ENCODE peak calls at places on chromosomes 6 and 20, in seven cellular contexts. F, P, Z, B, G, S and X are unnamed samples.

GRCh38 chr6:41374618-41375590 is 39.5 kb downstream of the NCR2 start:
- DNase-seq in F (no peak), P (no peak), Z (no peak), B (no peak), G (peak; percentile 87), S (no peak), X (no peak)

GRCh38 chr20:49377326-49377725 is 99.5 kb upstream of the ZNFX1 start:
- DNase-seq in F (no peak), P (no peak), Z (no peak), B (no peak), G (no peak), S (no peak), X (no peak)

GRCh38 chr6:20918868-20919267 is 384.6 kb downstream of the CDKAL1 start:
- DNase-seq in F (no peak), P (no peak), Z (no peak), B (no peak), G (no peak), S (no peak), X (no peak)

GRCh38 chr6:161618816-161619454 is 345.1 kb upstream of the AGPAT4 start:
- DNase-seq in F (peak; percentile 36), P (no peak), Z (peak; percentile 35), B (peak; percentile 48), G (no peak), S (no peak), X (no peak)

GRCh38 chr6:119283979-119284545 is 65.5 kb downstream of the MAN1A1 start:
- DNase-seq in F (no peak), P (no peak), Z (no peak), B (no peak), G (no peak), S (no peak), X (no peak)

GRCh38 chr20:32585011-32585518 is at the start of gene NOL4L:
- DNase-seq in F (peak; percentile 6), P (no peak), Z (peak; percentile 33), B (no peak), G (no peak), S (peak; percentile 51), X (no peak)

GRCh38 chr20:38454556-38455473 is 17.8 kb upstream of the RALGAPB start:
- DNase-seq in F (no peak), P (no peak), Z (no peak), B (no peak), G (no peak), S (no peak), X (no peak)

GRCh38 chr20:4513720-4514119 is 208.0 kb upstream of the PRND start:
- DNase-seq in F (peak; percentile 96), P (peak; percentile 84), Z (peak; percentile 85), B (no peak), G (no peak), S (no peak), X (no peak)

GRCh38 chr6:56831334-56831733 is 123.6 kb upstream of the BEND6 start:
- DNase-seq in F (no peak), P (no peak), Z (no peak), B (no peak), G (no peak), S (no peak), X (no peak)

GRCh38 chr20:14637441-14637840 is 300.0 kb upstream of the FLRT3 start:
- DNase-seq in F (no peak), P (no peak), Z (no peak), B (no peak), G (no peak), S (no peak), X (no peak)

GRCh38 chr20:14633507-14633906 is 296.1 kb upstream of the FLRT3 start:
- DNase-seq in F (no peak), P (no peak), Z (no peak), B (no peak), G (no peak), S (no peak), X (no peak)

GRCh38 chr20:14634666-14635065 is 297.3 kb upstream of the FLRT3 start:
- DNase-seq in F (peak; percentile 63), P (no peak), Z (peak; percentile 64), B (no peak), G (no peak), S (no peak), X (no peak)

GRCh38 chr20:14631011-14631410 is 293.6 kb upstream of the FLRT3 start:
- DNase-seq in F (no peak), P (no peak), Z (no peak), B (no peak), G (no peak), S (no peak), X (no peak)

DNA sequence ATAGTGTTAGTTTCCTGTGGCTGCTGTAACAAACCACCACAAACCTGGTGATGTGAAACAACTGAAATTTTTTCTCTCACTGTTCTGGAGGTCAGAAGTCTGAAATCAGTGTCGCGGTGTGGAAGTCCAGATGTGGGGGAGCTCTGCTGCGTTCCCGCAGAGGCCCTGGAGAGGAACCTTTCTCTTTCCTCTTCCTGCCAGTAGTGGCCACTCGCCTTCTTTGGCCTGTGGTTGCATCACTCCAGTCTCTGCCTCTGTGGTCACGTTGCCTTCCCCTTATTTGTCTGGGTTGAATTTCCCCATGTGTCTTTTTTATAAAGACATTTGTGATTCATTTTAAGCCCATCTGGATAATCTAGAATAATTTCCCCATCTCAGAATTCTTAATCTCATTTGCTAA is 295.5 kb upstream of the FLRT3 start:
- DNase-seq in F (no peak), P (no peak), Z (no peak), B (no peak), G (no peak), S (no peak), X (no peak)
- TF ChIP-seq CTCF in F (no peak), P (no peak), Z (no peak), B (no peak), G (no peak), S (no peak), X (no peak)

GRCh38 chr6:106116125-106116524 is 30.0 kb downstream of the PRDM1 start:
- DNase-seq in F (peak; percentile 62), P (peak; percentile 13), Z (peak; percentile 80), B (no peak), G (no peak), S (no peak), X (no peak)
- H3K4me1 ChIP-seq in F (peaks cover 37% of the 10 kb centered on the region), P (peaks cover 4% of the 10 kb centered on the region), Z (peaks cover 25% of the 10 kb centered on the region), B (no peaks in the 10 kb centered on the region), G (no peaks in the 10 kb centered on the region), S (no peaks in the 10 kb centered on the region), X (no peaks in the 10 kb centered on the region)

GRCh38 chr6:100455230-100456124 is 9.2 kb downstream of the SIM1 start:
- DNase-seq in F (no peak), P (no peak), Z (no peak), B (no peak), G (peak; percentile 78), S (no peak), X (no peak)
- H3K27me3 ChIP-seq in F (no peaks in the 10 kb centered on the region), P (peaks cover 95% of the 10 kb centered on the region), Z (peaks cover 74% of the 10 kb centered on the region), B (peaks cover 61% of the 10 kb centered on the region), G (peaks cover 7% of the 10 kb centered on the region), S (no peaks in the 10 kb centered on the region), X (peaks cover 99% of the 10 kb centered on the region)

GRCh38 chr6:163201855-163202254 is 212.7 kb upstream of the QKI start:
- DNase-seq in F (no peak), P (no peak), Z (no peak), B (no peak), G (peak; percentile 78), S (no peak), X (no peak)
- TF ChIP-seq CTCF in F (no peak), P (no peak), Z (no peak), B (no peak), G (no peak), S (no peak), X (no peak)

GRCh38 chr6:33694401-33694931 is 17.0 kb downstream of the UQCC2 start:
- DNase-seq in F (peak; percentile 84), P (peak; percentile 38), Z (peak; percentile 72), B (no peak), G (no peak), S (peak; percentile 39), X (peak; percentile 47)

GRCh38 chr6:33691456-33692077 is 19.9 kb downstream of the UQCC2 start:
- DNase-seq in F (no peak), P (no peak), Z (no peak), B (no peak), G (no peak), S (peak; percentile 37), X (no peak)

GRCh38 chr6:33692078-33692759 is 19.3 kb downstream of the UQCC2 start:
- DNase-seq in F (peak; percentile 38), P (no peak), Z (no peak), B (no peak), G (no peak), S (peak; percentile 65), X (peak; percentile 45)

GRCh38 chr6:33693186-33694158 is 18.0 kb downstream of the UQCC2 start:
- DNase-seq in F (no peak), P (no peak), Z (no peak), B (no peak), G (no peak), S (peak; percentile 49), X (no peak)

GRCh38 chr6:33692760-33693158 is 18.7 kb downstream of the UQCC2 start:
- DNase-seq in F (no peak), P (peak; percentile 7), Z (no peak), B (no peak), G (no peak), S (peak; percentile 36), X (peak; percentile 64)
- H3K4me1 ChIP-seq in F (peaks cover 56% of the 10 kb centered on the region), P (peaks cover 20% of the 10 kb centered on the region), Z (peaks cover 40% of the 10 kb centered on the region), B (peaks cover 2% of the 10 kb centered on the region), G (peaks cover 57% of the 10 kb centered on the region), S (peaks cover 16% of the 10 kb centered on the region), X (peaks cover 61% of the 10 kb centered on the region)

GRCh38 chr20:46895906-46896242 is 1.2 kb downstream of the EYA2 start:
- DNase-seq in F (no peak), P (no peak), Z (no peak), B (no peak), G (no peak), S (no peak), X (no peak)

GRCh38 chr20:46899619-46900018 is 5.0 kb downstream of the EYA2 start:
- DNase-seq in F (no peak), P (no peak), Z (no peak), B (no peak), G (no peak), S (no peak), X (no peak)

GRCh38 chr20:46894971-46895905 is 595 bp downstream of the EYA2 start:
- DNase-seq in F (peak; percentile 31), P (peak; percentile 68), Z (peak; percentile 25), B (no peak), G (no peak), S (no peak), X (no peak)

GRCh38 chr20:46898433-46898832 is 3.8 kb downstream of the EYA2 start:
- DNase-seq in F (no peak), P (no peak), Z (no peak), B (no peak), G (no peak), S (no peak), X (no peak)

GRCh38 chr20:46897471-46897870 is 2.8 kb downstream of the EYA2 start:
- DNase-seq in F (no peak), P (no peak), Z (no peak), B (no peak), G (no peak), S (no peak), X (no peak)
- H3K27me3 ChIP-seq in F (peaks cover 94% of the 10 kb centered on the region), P (no peaks in the 10 kb centered on the region), Z (peaks cover 26% of the 10 kb centered on the region), B (peaks cover 24% of the 10 kb centered on the region), G (no peaks in the 10 kb centered on the region), S (no peaks in the 10 kb centered on the region), X (peaks cover 53% of the 10 kb centered on the region)

GRCh38 chr6:157381631-157382621 is 936 bp downstream of the ZDHHC14 start:
- DNase-seq in F (peak; percentile 31), P (peak; percentile 47), Z (peak; percentile 41), B (peak; percentile 74), G (no peak), S (peak; percentile 71), X (peak; percentile 66)
- TF ChIP-seq CTCF in F (no peak), P (peak; percentile 24), Z (no peak), B (no peak), G (no peak), S (no peak), X (no peak)